ENCODE peak calls at places on chromosomes 1 and 21, in four cellular contexts. L is putamen, C is fibroblast of the aortic adventitia, O is HTR-8/SVneo. D is an unnamed sample.
A peak's percentile ranks its signal among the peaks of the same experiment; 100 is the strongest.

GRCh38 chr1:167297222-167298214 is 76.8 kb downstream of the POU2F1 start:
- DNase-seq in O (no peak), C (peak; percentile 34), L (no peak), D (peak; percentile 24)

GRCh38 chr21:16983425-16983824 is 529.4 kb upstream of the CXADR start:
- DNase-seq in L (no peak), C (no peak), O (no peak), D (no peak)

GRCh38 chr1:160670701-160671100 is 23.9 kb upstream of the SLAMF1 start:
- DNase-seq in O (no peak), L (no peak), C (no peak), D (no peak)

GRCh38 chr21:43210454-43211084 is 41.8 kb downstream of the CRYAA start:
- DNase-seq in C (no peak), O (no peak), L (no peak), D (no peak)

GRCh38 chr1:171616586-171616985 is 5.5 kb upstream of the MYOCOS start:
- DNase-seq in L (no peak), O (no peak), C (no peak), D (no peak)

GRCh38 chr1:208030320-208031091 is 119.6 kb upstream of the CD34 start:
- DNase-seq in C (peak; percentile 68), O (no peak), L (no peak), D (no peak)

GRCh38 chr1:13965770-13966398 is 265.9 kb downstream of the PRDM2 start:
- DNase-seq in C (peak; percentile 57), L (peak; percentile 21), O (peak; percentile 45), D (peak; percentile 39)

GRCh38 chr1:22450421-22451021 is 1.1 kb upstream of the ZBTB40 start:
- DNase-seq in C (no peak), L (no peak), O (no peak), D (no peak)

GRCh38 chr1:181089017-181089776 is 697 bp downstream of the IER5 start:
- DNase-seq in O (no peak), L (no peak), C (no peak), D (peak; percentile 58)

D was measured in BE2C.